ENCODE peak calls at places on chromosomes 2 and 18, in nine cellular contexts. Q is fibroblast of mammary gland; B is NCI-H345; R is kidney; M is dorsolateral prefrontal cortex; D is activated CD8-positive, alpha-beta T cell treated with anti-CD3 and anti-CD28 coated beads for 36 hours; U is mesenchymal stem cell; J is MCF 10A; S is progenitor cell of endocrine pancreas. K is an unnamed sample.

GRCh38 chr2:137706786-137707613 is 257.3 kb upstream of the HNMT start:
- DNase-seq in U (peak; percentile 16), D (no peak), S (no peak), J (peak; percentile 51), B (no peak), R (peak; percentile 55), Q (no peak), M (peak; percentile 37), K (no peak)

GRCh38 chr2:214226061-214226460 is 184.8 kb upstream of the VWC2L start:
- DNase-seq in S (no peak), B (no peak), J (no peak), Q (no peak), R (no peak), U (no peak), D (no peak), M (no peak), K (no peak)

GRCh38 chr18:46028536-46028891 is 43.5 kb downstream of the PSTPIP2 start:
- DNase-seq in S (no peak), M (no peak), B (no peak), R (no peak), Q (no peak), D (no peak), U (no peak), J (no peak), K (no peak)

GRCh38 chr2:143513081-143513480 is 383.9 kb downstream of the ARHGAP15 start:
- DNase-seq in M (peak; percentile 29), D (peak; percentile 35), J (peak; percentile 49), U (peak; percentile 74), R (no peak), S (no peak), Q (peak; percentile 73), B (peak; percentile 18), K (peak; percentile 13)

GRCh38 chr18:67199993-67200617 is 316.4 kb downstream of the DSEL start:
- DNase-seq in U (peak; percentile 76), D (no peak), M (no peak), B (peak; percentile 52), S (no peak), J (peak; percentile 65), R (no peak), Q (peak; percentile 76), K (no peak)

GRCh38 chr2:231457101-231457500 is 7.2 kb downstream of the NCL start:
- DNase-seq in J (peak; percentile 24), S (no peak), Q (peak; percentile 63), B (no peak), U (peak; percentile 33), M (no peak), R (no peak), D (no peak), K (no peak)

GRCh38 chr18:46343940-46344372 is 239.8 kb downstream of the HAUS1 start:
- DNase-seq in B (no peak), R (no peak), D (peak; percentile 83), J (peak; percentile 16), S (no peak), M (peak; percentile 22), U (no peak), Q (no peak), K (peak; percentile 79)

GRCh38 chr2:12300019-12300602 is 416.6 kb upstream of the TRIB2 start:
- DNase-seq in S (no peak), D (no peak), Q (peak; percentile 47), U (no peak), R (no peak), J (peak; percentile 59), M (no peak), B (no peak), K (no peak)

GRCh38 chr2:2834530-2835254 is 503.6 kb upstream of the MYT1L start:
- DNase-seq in J (no peak), S (no peak), B (no peak), U (no peak), R (no peak), Q (no peak), D (no peak), M (no peak), K (no peak)

GRCh38 chr2:219596954-219597551 is 604 bp upstream of the STK11IP start:
- DNase-seq in B (no peak), Q (peak; percentile 18), S (no peak), U (no peak), J (no peak), M (no peak), D (no peak), R (no peak), K (no peak)

GRCh38 chr18:61893971-61894750 is 1.4 kb upstream of the RNF152 start:
- DNase-seq in U (peak; percentile 79), R (peak; percentile 95), B (peak; percentile 83), Q (peak; percentile 41), S (peak; percentile 72), J (peak; percentile 78), D (peak; percentile 70), M (peak; percentile 62), K (peak; percentile 77)

GRCh38 chr2:217047209-217047998 is 187.5 kb upstream of the TNP1 start:
- DNase-seq in M (no peak), U (peak; percentile 94), J (no peak), R (no peak), D (no peak), B (no peak), Q (no peak), S (no peak), K (no peak)

GRCh38 chr2:162073776-162074578 is at the start of gene DPP4:
- DNase-seq in U (peak; percentile 42), Q (peak; percentile 20), J (no peak), B (peak; percentile 50), S (peak; percentile 63), M (no peak), D (peak; percentile 64), R (peak; percentile 92), K (peak; percentile 69)

GRCh38 chr2:237156131-237156856 is 70.6 kb downstream of the COPS8 start:
- DNase-seq in Q (peak; percentile 96), M (peak; percentile 61), R (no peak), B (no peak), S (no peak), J (no peak), D (peak; percentile 78), U (peak; percentile 91), K (peak; percentile 81)

GRCh38 chr2:48601349-48601748 is 16.3 kb upstream of the GTF2A1L start:
- DNase-seq in D (peak; percentile 15), S (no peak), J (peak; percentile 62), B (peak; percentile 16), M (no peak), R (no peak), Q (peak; percentile 8), U (peak; percentile 6), K (peak; percentile 20)

GRCh38 chr2:76009484-76009883 is 298.8 kb upstream of the GCFC2 start:
- DNase-seq in B (no peak), S (no peak), R (no peak), U (no peak), J (no peak), M (no peak), Q (no peak), D (no peak), K (no peak)

GRCh38 chr2:64670047-64670446 is 16.3 kb upstream of the SERTAD2 start:
- DNase-seq in R (no peak), D (no peak), J (no peak), U (no peak), B (no peak), S (no peak), Q (no peak), M (no peak), K (no peak)

GRCh38 chr2:123532999-123533398 is 492.1 kb upstream of the CNTNAP5 start:
- DNase-seq in M (no peak), D (no peak), B (no peak), U (peak; percentile 66), S (no peak), Q (no peak), J (no peak), R (no peak), K (no peak)

GRCh38 chr2:198063242-198063641 is 258.8 kb downstream of the PLCL1 start:
- DNase-seq in S (no peak), D (no peak), M (no peak), B (no peak), Q (no peak), R (no peak), U (no peak), J (no peak), K (no peak)

GRCh38 chr2:170771049-170771937 is 1.1 kb downstream of the ERICH2 start:
- DNase-seq in J (peak; percentile 45), B (peak; percentile 53), D (peak; percentile 46), U (peak; percentile 45), S (no peak), R (no peak), M (peak; percentile 45), Q (peak; percentile 12), K (peak; percentile 51)

GRCh38 chr2:73235315-73236028 is 1.4 kb downstream of the CCT7 start:
- DNase-seq in J (no peak), M (no peak), D (no peak), R (no peak), S (no peak), B (no peak), Q (no peak), U (peak; percentile 14), K (peak; percentile 23)

GRCh38 chr18:3830604-3831003 is 380.6 kb downstream of the TGIF1 start:
- DNase-seq in S (no peak), U (no peak), D (no peak), R (no peak), Q (no peak), M (no peak), J (no peak), B (no peak), K (no peak)

GRCh38 chr18:28045176-28045810 is 131.6 kb downstream of the CDH2 start:
- DNase-seq in B (peak; percentile 93), D (no peak), S (no peak), Q (peak; percentile 50), J (peak; percentile 27), M (no peak), R (no peak), U (peak; percentile 75), K (no peak)

K was measured in activated CD4-positive, alpha-beta memory T cell treated with anti-CD3 and anti-CD28 coated beads for 36 hours.